ENCODE peak calls at places on chromosome 9, in five cellular contexts. One of them, this sample, is unnamed.
A peak's percentile ranks its signal among the peaks of the same experiment; 100 is the strongest.

GRCh38 chr9:33297455-33297854 is 7.1 kb downstream of the NFX1 start:
- DNase-seq in Right ventricle myocardium superior: peak; percentile 56
- DNase-seq in hypothalamus: peak; percentile 11
- DNase-seq in frontal cortex: no peak
- DNase-seq in neuronal stem cell: no peak
- DNase-seq in this sample: peak; percentile 29

GRCh38 chr9:101468116-101468515 is 32.5 kb upstream of the ALDOB start:
- DNase-seq in Right ventricle myocardium superior: no peak
- DNase-seq in hypothalamus: no peak
- DNase-seq in frontal cortex: no peak
- DNase-seq in neuronal stem cell: no peak
- DNase-seq in this sample: no peak

GRCh38 chr9:3401556-3401955 is 124.2 kb downstream of the RFX3 start:
- DNase-seq in Right ventricle myocardium superior: no peak
- DNase-seq in hypothalamus: no peak
- DNase-seq in frontal cortex: peak; percentile 11
- DNase-seq in neuronal stem cell: peak; percentile 66
- DNase-seq in this sample: no peak

GRCh38 chr9:127918201-127919107 is 1.6 kb upstream of the ST6GALNAC4 start:
- DNase-seq in Right ventricle myocardium superior: peak; percentile 72
- DNase-seq in hypothalamus: no peak
- DNase-seq in frontal cortex: no peak
- DNase-seq in neuronal stem cell: no peak
- DNase-seq in this sample: no peak

GRCh38 chr9:1453636-1454035 is 403.5 kb downstream of the DMRT2 start:
- DNase-seq in Right ventricle myocardium superior: no peak
- DNase-seq in hypothalamus: no peak
- DNase-seq in frontal cortex: no peak
- DNase-seq in neuronal stem cell: no peak
- DNase-seq in this sample: no peak

GRCh38 chr9:98951967-98952366 is 8.3 kb downstream of the COL15A1 start:
- DNase-seq in Right ventricle myocardium superior: no peak
- DNase-seq in hypothalamus: no peak
- DNase-seq in frontal cortex: no peak
- DNase-seq in neuronal stem cell: no peak
- DNase-seq in this sample: no peak

GRCh38 chr9:124257865-124258764 is at the start of gene NEK6:
- DNase-seq in Right ventricle myocardium superior: peak; percentile 67
- DNase-seq in hypothalamus: peak; percentile 62
- DNase-seq in frontal cortex: peak; percentile 80
- DNase-seq in neuronal stem cell: no peak
- DNase-seq in this sample: peak; percentile 53

GRCh38 chr9:77166193-77166592 is 11.1 kb upstream of the VPS13A start:
- DNase-seq in Right ventricle myocardium superior: no peak
- DNase-seq in hypothalamus: no peak
- DNase-seq in frontal cortex: no peak
- DNase-seq in neuronal stem cell: no peak
- DNase-seq in this sample: no peak

GRCh38 chr9:20640331-20641187 is 18.3 kb upstream of the MLLT3 start:
- DNase-seq in Right ventricle myocardium superior: peak; percentile 80
- DNase-seq in hypothalamus: no peak
- DNase-seq in frontal cortex: no peak
- DNase-seq in neuronal stem cell: no peak
- DNase-seq in this sample: peak; percentile 65

GRCh38 chr9:37566716-37567115 is 9.5 kb downstream of the FBXO10 start:
- DNase-seq in Right ventricle myocardium superior: no peak
- DNase-seq in hypothalamus: no peak
- DNase-seq in frontal cortex: no peak
- DNase-seq in neuronal stem cell: no peak
- DNase-seq in this sample: no peak